ENCODE peak calls at places on chromosomes 13 and 19, in eight cellular contexts. A is body of pancreas, B is right cardiac atrium, N is gastrocnemius medialis, M is lower lobe of right lung, W is upper lobe of left lung, I is ovary, V is mesendoderm. H is an unnamed sample. For H3K4me1, the result is how much of the 10 kb centered on the place peaks cover.

GRCh38 chr19:30323904-30324303 is 48.3 kb upstream of the ZNF536 start:
- DNase-seq in I (no peak), V (no peak), A (no peak), M (no peak), W (no peak), B (no peak), N (no peak), H (no peak)

GRCh38 chr19:34319785-34320184 is 45.2 kb upstream of the GPI start:
- DNase-seq in I (no peak), M (no peak), A (no peak), B (no peak), V (no peak), N (peak), W (no peak), H (no peak)

GRCh38 chr13:26474286-26474685 is 83.2 kb upstream of the WASF3 start:
- DNase-seq in W (no peak), V (no peak), N (no peak), M (no peak), B (no peak), I (no peak), A (no peak), H (no peak)

GRCh38 chr13:44068737-44069136 is 189.0 kb downstream of the LACC1 start:
- DNase-seq in V (peak), N (no peak), M (no peak), A (no peak), B (no peak), W (no peak), I (no peak), H (no peak)

GRCh38 chr19:1725100-1726064 is 27.9 kb upstream of the ONECUT3 start:
- DNase-seq in I (peak), B (peak), M (no peak), A (peak), W (no peak), N (no peak), V (peak), H (peak)

GRCh38 chr13:98276486-98276885 is 99.4 kb upstream of the RNF113B start:
- DNase-seq in W (no peak), I (no peak), N (no peak), V (no peak), M (no peak), A (no peak), B (no peak), H (no peak)

GRCh38 chr13:68078457-68078856 is 848.3 kb upstream of the PCDH9 start:
- DNase-seq in B (no peak), V (no peak), M (no peak), W (no peak), I (no peak), N (no peak), A (no peak), H (no peak)

GRCh38 chr13:30339721-30340366 is 32.5 kb upstream of the KATNAL1 start:
- DNase-seq in I (peak), M (no peak), B (no peak), W (no peak), A (no peak), N (no peak), V (no peak), H (no peak)

GRCh38 chr19:7534531-7534980 is 961 bp upstream of the PNPLA6 start:
- DNase-seq in A (peak), W (peak), M (peak), N (no peak), B (peak), V (peak), I (peak), H (peak)

GRCh38 chr13:74443623-74444022 is 309.4 kb upstream of the KLF12 start:
- DNase-seq in V (peak), A (no peak), N (no peak), B (no peak), I (no peak), W (no peak), M (no peak), H (no peak)

GRCh38 chr13:88005188-88005587 is 334.0 kb downstream of the SLITRK5 start:
- DNase-seq in W (no peak), M (no peak), V (no peak), N (no peak), B (no peak), I (no peak), A (no peak), H (no peak)

GRCh38 chr19:7852851-7853759 is 21.1 kb downstream of the PRR36 start:
- DNase-seq in B (peak), N (peak), M (peak), A (peak), W (peak), I (peak), V (peak), H (peak)

GRCh38 chr13:25988655-25989054 is 63.2 kb downstream of the SHISA2 start:
- DNase-seq in V (no peak), W (no peak), N (no peak), A (no peak), B (no peak), M (no peak), I (no peak), H (peak)

GRCh38 chr13:40319699-40320586 is 346.5 kb downstream of the FOXO1 start:
- DNase-seq in B (no peak), N (no peak), M (no peak), I (no peak), A (no peak), W (no peak), V (no peak), H (peak)

GRCh38 chr19:37975596-37976515 is 68.8 kb downstream of the SIPA1L3 start:
- DNase-seq in I (no peak), N (no peak), W (no peak), B (no peak), V (no peak), A (no peak), M (no peak), H (no peak)

GRCh38 chr13:92158335-92158734 is 759.9 kb downstream of the GPC5 start:
- DNase-seq in B (no peak), I (no peak), V (no peak), A (no peak), N (no peak), W (no peak), M (no peak), H (no peak)

GRCh38 chr13:34416833-34417425 is 525.1 kb upstream of the NBEA start:
- DNase-seq in A (peak), V (no peak), N (peak), I (peak), M (no peak), B (peak), W (no peak), H (no peak)

GRCh38 chr19:23887642-23888041 is 27.0 kb upstream of the ZNF726 start:
- DNase-seq in W (no peak), N (no peak), A (no peak), B (no peak), I (no peak), V (no peak), M (no peak), H (peak)

GRCh38 chr19:14611051-14611450 is 28.2 kb downstream of the CLEC17A start:
- DNase-seq in V (no peak), B (no peak), I (no peak), M (no peak), N (no peak), A (no peak), W (no peak), H (no peak)

GRCh38 chr19:2693492-2693891 is 9.0 kb downstream of the GNG7 start:
- DNase-seq in M (no peak), N (no peak), A (no peak), I (no peak), W (no peak), B (no peak), V (no peak), H (no peak)

GRCh38 chr13:60335531-60335930 is 61.5 kb upstream of the TDRD3 start:
- DNase-seq in M (no peak), W (no peak), N (no peak), I (no peak), V (peak), A (no peak), B (no peak), H (peak)

GRCh38 chr19:54096642-54097106 is 3.9 kb downstream of the OSCAR start:
- DNase-seq in I (no peak), M (no peak), N (no peak), A (no peak), B (no peak), W (peak), V (peak), H (peak)

GRCh38 chr13:106284358-106284757 is 251.1 kb downstream of the EFNB2 start:
- DNase-seq in I (no peak), N (no peak), M (no peak), B (no peak), V (no peak), W (no peak), A (no peak), H (no peak)

GRCh38 chr19:50562996-50563395 is 5.2 kb downstream of the LRRC4B start:
- DNase-seq in I (no peak), W (no peak), B (no peak), N (no peak), M (no peak), A (no peak), V (no peak), H (no peak)

GRCh38 chr19:18225702-18226468 is at the start of gene PDE4C:
- DNase-seq in V (no peak), W (no peak), M (no peak), B (peak), A (no peak), I (no peak), N (no peak), H (no peak)

GRCh38 chr19:38013913-38014575 is 107.0 kb downstream of the SIPA1L3 start:
- DNase-seq in B (no peak), V (no peak), M (no peak), N (no peak), A (no peak), W (no peak), I (no peak), H (no peak)

GRCh38 chr13:31046711-31047279 is 114.3 kb downstream of the TEX26 start:
- DNase-seq in N (no peak), A (peak), V (peak), B (peak), M (no peak), I (peak), W (peak), H (peak)

GRCh38 chr19:57572415-57572947 is 6.2 kb downstream of the ZNF416 start:
- DNase-seq in I (no peak), N (no peak), V (no peak), A (no peak), M (no peak), W (no peak), B (no peak), H (no peak)
- H3K4me1 ChIP-seq in I (under half), N (under half), V (under half), A (under half), M (under half), W (under half), B (under half), H (under half)

GRCh38 chr19:10643968-10644290 is 10.2 kb upstream of the ILF3 start:
- DNase-seq in I (no peak), V (no peak), N (no peak), M (no peak), W (no peak), A (no peak), B (no peak), H (no peak)
- H3K4me1 ChIP-seq in I (under half), V (under half), N (under half), M (under half), W (under half), A (under half), B (under half), H (under half)

GRCh38 chr19:5960005-5961001 is 17.6 kb downstream of the RANBP3 start:
- DNase-seq in M (no peak), V (no peak), I (no peak), B (no peak), W (no peak), N (no peak), A (peak), H (no peak)
- H3K4me1 ChIP-seq in M (half or more), V (under half), I (under half), B (under half), W (half or more), N (half or more), A (half or more), H (under half)

DNA sequence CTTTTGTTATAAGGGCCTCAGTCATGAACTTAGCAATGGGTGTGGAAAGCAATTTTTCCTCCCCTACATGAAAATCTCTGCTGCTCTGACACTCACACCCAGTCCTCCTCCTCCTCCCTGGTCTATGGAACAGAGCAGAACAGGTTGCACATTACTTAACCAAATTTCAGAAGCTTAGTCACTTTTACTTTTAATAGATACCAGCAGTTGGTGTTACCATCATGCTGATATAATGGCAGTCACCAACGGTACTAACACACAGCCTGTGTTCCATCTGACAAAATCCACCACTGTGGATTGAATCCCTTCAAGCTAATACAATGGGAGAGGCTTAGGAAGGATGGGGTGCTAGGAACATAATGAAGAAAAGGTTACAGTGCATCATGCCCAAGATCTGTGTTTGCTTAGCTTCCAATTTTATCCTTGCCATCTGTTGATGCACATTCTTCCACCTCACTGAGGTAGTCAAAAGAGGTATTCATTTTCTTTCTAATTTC is 9.8 kb downstream of the TPT1 start:
- DNase-seq in M (no peak), W (no peak), I (no peak), A (no peak), N (no peak), B (no peak), V (no peak), H (no peak)
- H3K4me1 ChIP-seq in M (half or more), W (half or more), I (under half), A (under half), N (half or more), B (under half), V (under half), H (under half)

GRCh38 chr13:64164435-64164834 is 2748.8 kb upstream of the PCDH20 start:
- DNase-seq in W (peak), V (no peak), M (no peak), N (peak), A (no peak), B (no peak), I (no peak), H (no peak)
- H3K4me1 ChIP-seq in W (under half), V (under half), M (under half), N (under half), A (under half), B (under half), I (under half), H (under half)

GRCh38 chr19:16088985-16089846 is 12.9 kb downstream of the TPM4 start:
- DNase-seq in W (no peak), B (no peak), N (no peak), I (no peak), A (peak), V (no peak), M (no peak), H (peak)
- H3K4me1 ChIP-seq in W (under half), B (under half), N (under half), I (under half), A (under half), V (under half), M (half or more), H (under half)

GRCh38 chr13:114142640-114143490 is 10.4 kb upstream of the RASA3 start:
- DNase-seq in B (peak), N (no peak), I (no peak), W (peak), M (peak), A (peak), V (no peak), H (peak)

GRCh38 chr13:114145722-114146121 is 13.3 kb upstream of the RASA3 start:
- DNase-seq in V (no peak), I (no peak), N (no peak), W (no peak), M (no peak), A (no peak), B (no peak), H (no peak)

GRCh38 chr13:114144606-114145244 is 12.3 kb upstream of the RASA3 start:
- DNase-seq in B (no peak), N (no peak), V (no peak), M (no peak), A (no peak), W (no peak), I (no peak), H (no peak)

GRCh38 chr13:114145256-114145655 is 12.8 kb upstream of the RASA3 start:
- DNase-seq in M (no peak), W (no peak), A (no peak), B (no peak), N (no peak), V (no peak), I (no peak), H (no peak)

DNA sequence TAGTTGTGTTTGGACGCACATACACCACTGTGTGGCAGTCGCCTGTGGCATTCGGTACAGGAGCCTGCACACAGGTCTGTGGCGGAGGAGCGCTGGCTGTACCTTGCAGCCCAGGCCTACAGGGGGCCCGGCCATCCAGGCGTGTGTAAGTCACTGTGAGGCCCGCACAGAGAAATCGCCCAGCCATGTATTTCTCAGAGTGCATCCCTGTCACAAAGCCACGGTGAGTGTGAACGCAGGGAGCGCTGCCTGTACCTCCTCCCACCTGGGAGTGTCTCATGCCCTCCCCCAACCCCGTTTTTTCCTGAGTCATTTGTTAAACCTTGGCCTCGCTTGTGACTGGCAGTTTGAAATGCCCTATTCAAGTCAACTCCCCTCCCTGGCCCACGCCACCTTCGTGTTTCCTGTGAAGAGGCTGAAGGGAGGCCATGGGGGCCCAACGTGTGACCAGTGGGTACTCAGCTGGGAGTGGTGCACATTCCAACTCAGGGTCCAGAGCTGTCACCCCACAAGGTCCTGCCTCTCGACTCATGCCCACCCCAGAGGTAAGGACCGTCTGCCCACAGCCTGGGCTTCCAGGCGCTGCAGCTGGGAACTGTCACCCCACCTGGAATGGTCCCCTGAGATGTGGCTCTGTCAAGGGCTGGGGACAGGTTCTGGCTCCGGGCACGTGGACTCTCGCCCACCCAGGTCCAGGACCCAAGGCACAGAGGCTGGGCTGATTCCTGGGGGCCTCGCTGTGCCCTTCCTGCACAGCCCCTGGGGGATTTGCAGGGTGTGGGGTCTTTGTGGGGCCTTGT is 11.6 kb upstream of the RASA3 start:
- DNase-seq in N (no peak), B (no peak), I (no peak), V (peak), W (no peak), M (no peak), A (peak), H (no peak)
- H3K4me1 ChIP-seq in N (under half), B (under half), I (under half), V (under half), W (under half), M (under half), A (under half), H (under half)

H was measured in small intestine.